ENCODE peak calls at places on chromosome 13, in five cellular contexts. Q is smooth muscle cell of the brain vasculature; K is H54; J is CD8-positive, alpha-beta memory T cell; E is ascending aorta. A is an unnamed sample.
A peak's percentile ranks its signal among the peaks of the same experiment; 100 is the strongest.

GRCh38 chr13:97194473-97194872 is 27.7 kb upstream of the MBNL2 start:
- DNase-seq in K (peak; percentile 23), E (no peak), J (no peak), Q (no peak), A (no peak)

GRCh38 chr13:93727301-93728141 is 500.9 kb downstream of the GPC6 start:
- DNase-seq in Q (no peak), J (no peak), K (no peak), E (no peak), A (no peak)

GRCh38 chr13:95191821-95192220 is 109.4 kb downstream of the ABCC4 start:
- DNase-seq in E (peak; percentile 70), Q (peak; percentile 64), J (peak; percentile 29), K (peak; percentile 76), A (peak; percentile 79)

GRCh38 chr13:30216111-30216510 is 91.2 kb downstream of the KATNAL1 start:
- DNase-seq in K (no peak), J (no peak), E (no peak), Q (peak; percentile 40), A (no peak)

GRCh38 chr13:33263484-33263883 is 22.1 kb downstream of the STARD13 start:
- DNase-seq in E (no peak), J (no peak), K (no peak), Q (no peak), A (no peak)

GRCh38 chr13:29676941-29677452 is 81.5 kb upstream of the SLC7A1 start:
- DNase-seq in K (no peak), E (no peak), J (no peak), Q (no peak), A (no peak)

GRCh38 chr13:58476176-58476575 is 844.6 kb downstream of the PCDH17 start:
- DNase-seq in K (no peak), E (no peak), Q (no peak), J (no peak), A (no peak)

GRCh38 chr13:67736646-67737420 is 506.7 kb upstream of the PCDH9 start:
- DNase-seq in E (no peak), K (no peak), J (no peak), Q (peak; percentile 74), A (no peak)

GRCh38 chr13:75803175-75803611 is 167.1 kb downstream of the LMO7 start:
- DNase-seq in Q (no peak), E (no peak), J (no peak), K (no peak), A (no peak)

GRCh38 chr13:20873348-20873747 is 29.2 kb downstream of the XPO4 start:
- DNase-seq in E (no peak), K (peak; percentile 5), Q (no peak), J (no peak), A (no peak)

GRCh38 chr13:60788156-60788829 is 391.3 kb downstream of the TDRD3 start:
- DNase-seq in Q (no peak), E (peak; percentile 72), J (no peak), K (no peak), A (peak; percentile 67)

GRCh38 chr13:39283062-39283461 is 244.8 kb downstream of the NHLRC3 start:
- DNase-seq in Q (no peak), E (no peak), J (no peak), K (no peak), A (no peak)

A was measured in tibial artery.